ENCODE peak calls at places on chromosomes 2 and 18, in six cellular contexts. One of them, this sample, is unnamed. For H3K9me3, the result is how much of the 10 kb centered on the place peaks cover.

GRCh38 chr18:27656167-27656778 is 471.2 kb upstream of the CHST9 start:
- DNase-seq in H1: no peak
- DNase-seq in H9: no peak
- DNase-seq in mesenchymal stem cell: peak
- DNase-seq in IMR-90: no peak
- DNase-seq in neuronal stem cell: no peak
- DNase-seq in this sample: no peak

GRCh38 chr2:112151701-112152440 is 13.7 kb downstream of the FBLN7 start:
- DNase-seq in H9: no peak
- DNase-seq in neuronal stem cell: no peak
- DNase-seq in H1: no peak
- DNase-seq in IMR-90: no peak
- DNase-seq in mesenchymal stem cell: no peak
- DNase-seq in this sample: no peak

GRCh38 chr2:240024766-240025165 is 376 bp downstream of the NDUFA10 start:
- DNase-seq in IMR-90: no peak
- DNase-seq in neuronal stem cell: peak
- DNase-seq in H1: no peak
- DNase-seq in H9: no peak
- DNase-seq in mesenchymal stem cell: peak
- DNase-seq in this sample: peak

GRCh38 chr2:189363559-189363958 is 77.7 kb upstream of the WDR75 start:
- DNase-seq in mesenchymal stem cell: peak
- DNase-seq in IMR-90: peak
- DNase-seq in neuronal stem cell: no peak
- DNase-seq in H9: no peak
- DNase-seq in H1: no peak
- DNase-seq in this sample: no peak

GRCh38 chr2:50066858-50067257 is 912.5 kb upstream of the FSHR start:
- DNase-seq in H9: no peak
- DNase-seq in neuronal stem cell: no peak
- DNase-seq in IMR-90: no peak
- DNase-seq in mesenchymal stem cell: no peak
- DNase-seq in H1: no peak
- DNase-seq in this sample: no peak

GRCh38 chr2:99754215-99754614 is 264.4 kb upstream of the REV1 start:
- DNase-seq in mesenchymal stem cell: peak
- DNase-seq in H1: no peak
- DNase-seq in H9: no peak
- DNase-seq in neuronal stem cell: no peak
- DNase-seq in IMR-90: peak
- DNase-seq in this sample: no peak

GRCh38 chr18:10030816-10031541 is 117.2 kb downstream of the VAPA start:
- DNase-seq in H1: no peak
- DNase-seq in H9: no peak
- DNase-seq in IMR-90: no peak
- DNase-seq in mesenchymal stem cell: no peak
- DNase-seq in neuronal stem cell: no peak
- DNase-seq in this sample: no peak

GRCh38 chr2:24721470-24721869 is 71.7 kb downstream of the PTRHD1 start:
- DNase-seq in H9: no peak
- DNase-seq in mesenchymal stem cell: peak
- DNase-seq in IMR-90: peak
- DNase-seq in H1: no peak
- DNase-seq in neuronal stem cell: no peak
- DNase-seq in this sample: no peak

GRCh38 chr2:25290811-25291510 is 50.8 kb downstream of the DNMT3A start:
- DNase-seq in H9: no peak
- DNase-seq in H1: no peak
- DNase-seq in neuronal stem cell: no peak
- DNase-seq in IMR-90: peak
- DNase-seq in mesenchymal stem cell: no peak
- DNase-seq in this sample: no peak

GRCh38 chr2:96554293-96555145 is 18.0 kb downstream of the ARID5A start:
- DNase-seq in IMR-90: peak
- DNase-seq in neuronal stem cell: peak
- DNase-seq in H1: no peak
- DNase-seq in H9: peak
- DNase-seq in mesenchymal stem cell: peak
- DNase-seq in this sample: peak

GRCh38 chr2:27781496-27781895 is 10.0 kb downstream of the MRPL33 start:
- DNase-seq in mesenchymal stem cell: no peak
- DNase-seq in H9: no peak
- DNase-seq in neuronal stem cell: no peak
- DNase-seq in IMR-90: no peak
- DNase-seq in H1: no peak
- DNase-seq in this sample: no peak

GRCh38 chr18:60145776-60146175 is 226.8 kb downstream of the MC4R start:
- DNase-seq in H1: no peak
- DNase-seq in IMR-90: no peak
- DNase-seq in H9: no peak
- DNase-seq in mesenchymal stem cell: no peak
- DNase-seq in neuronal stem cell: no peak
- DNase-seq in this sample: no peak

GRCh38 chr18:46098616-46098933 is 479 bp upstream of the ATP5F1A start:
- DNase-seq in H1: no peak
- DNase-seq in mesenchymal stem cell: no peak
- DNase-seq in neuronal stem cell: no peak
- DNase-seq in H9: no peak
- DNase-seq in IMR-90: no peak
- DNase-seq in this sample: no peak

GRCh38 chr2:186256540-186256939 is 229.5 kb upstream of the ZC3H15 start:
- DNase-seq in neuronal stem cell: peak
- DNase-seq in IMR-90: peak
- DNase-seq in H1: no peak
- DNase-seq in mesenchymal stem cell: peak
- DNase-seq in H9: no peak
- DNase-seq in this sample: peak

GRCh38 chr18:61842146-61842545 is 50.7 kb downstream of the RNF152 start:
- DNase-seq in mesenchymal stem cell: no peak
- DNase-seq in H1: no peak
- DNase-seq in IMR-90: no peak
- DNase-seq in H9: no peak
- DNase-seq in neuronal stem cell: peak
- DNase-seq in this sample: no peak

GRCh38 chr18:29712785-29713184 is 1329.8 kb downstream of the DSC3 start:
- DNase-seq in neuronal stem cell: no peak
- DNase-seq in mesenchymal stem cell: no peak
- DNase-seq in H9: no peak
- DNase-seq in H1: no peak
- DNase-seq in IMR-90: no peak
- DNase-seq in this sample: no peak

GRCh38 chr2:230891108-230891507 is 26.4 kb downstream of the ITM2C start:
- DNase-seq in H1: no peak
- DNase-seq in IMR-90: no peak
- DNase-seq in H9: no peak
- DNase-seq in mesenchymal stem cell: peak
- DNase-seq in neuronal stem cell: no peak
- DNase-seq in this sample: no peak

GRCh38 chr2:110642360-110642759 is 35.5 kb downstream of the BUB1 start:
- DNase-seq in neuronal stem cell: no peak
- DNase-seq in IMR-90: no peak
- DNase-seq in H1: no peak
- DNase-seq in H9: no peak
- DNase-seq in mesenchymal stem cell: no peak
- DNase-seq in this sample: no peak

DNA sequence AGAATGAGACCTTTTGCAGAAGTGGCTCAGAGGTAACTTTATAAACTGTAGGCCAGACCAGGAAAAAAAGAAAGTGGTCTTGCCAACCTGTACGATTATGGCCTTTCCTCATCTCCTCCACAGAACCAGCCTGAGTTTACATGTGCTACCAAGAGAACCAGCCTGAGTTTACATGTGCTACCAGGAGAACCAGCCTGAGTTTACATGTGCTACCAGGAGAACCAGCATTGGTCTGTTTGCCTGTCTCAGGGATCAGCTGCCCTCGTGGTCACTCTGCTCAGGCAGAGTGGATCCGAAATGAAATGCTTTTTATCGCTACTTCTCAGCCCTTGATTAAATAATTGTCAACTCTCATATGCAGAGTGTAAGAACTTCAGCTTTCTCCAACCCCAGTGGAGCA is 209.9 kb downstream of the SUCLG1 start:
- DNase-seq in H9: no peak
- DNase-seq in neuronal stem cell: no peak
- DNase-seq in H1: no peak
- DNase-seq in mesenchymal stem cell: no peak
- DNase-seq in IMR-90: no peak
- DNase-seq in this sample: peak
- H3K4ac ChIP-seq in H9: no peak
- H3K4ac ChIP-seq in neuronal stem cell: no peak
- H3K4ac ChIP-seq in H1: no peak
- H3K4ac ChIP-seq in mesenchymal stem cell: no peak
- H3K4ac ChIP-seq in IMR-90: no peak
- H3K4ac ChIP-seq in this sample: no peak

DNA sequence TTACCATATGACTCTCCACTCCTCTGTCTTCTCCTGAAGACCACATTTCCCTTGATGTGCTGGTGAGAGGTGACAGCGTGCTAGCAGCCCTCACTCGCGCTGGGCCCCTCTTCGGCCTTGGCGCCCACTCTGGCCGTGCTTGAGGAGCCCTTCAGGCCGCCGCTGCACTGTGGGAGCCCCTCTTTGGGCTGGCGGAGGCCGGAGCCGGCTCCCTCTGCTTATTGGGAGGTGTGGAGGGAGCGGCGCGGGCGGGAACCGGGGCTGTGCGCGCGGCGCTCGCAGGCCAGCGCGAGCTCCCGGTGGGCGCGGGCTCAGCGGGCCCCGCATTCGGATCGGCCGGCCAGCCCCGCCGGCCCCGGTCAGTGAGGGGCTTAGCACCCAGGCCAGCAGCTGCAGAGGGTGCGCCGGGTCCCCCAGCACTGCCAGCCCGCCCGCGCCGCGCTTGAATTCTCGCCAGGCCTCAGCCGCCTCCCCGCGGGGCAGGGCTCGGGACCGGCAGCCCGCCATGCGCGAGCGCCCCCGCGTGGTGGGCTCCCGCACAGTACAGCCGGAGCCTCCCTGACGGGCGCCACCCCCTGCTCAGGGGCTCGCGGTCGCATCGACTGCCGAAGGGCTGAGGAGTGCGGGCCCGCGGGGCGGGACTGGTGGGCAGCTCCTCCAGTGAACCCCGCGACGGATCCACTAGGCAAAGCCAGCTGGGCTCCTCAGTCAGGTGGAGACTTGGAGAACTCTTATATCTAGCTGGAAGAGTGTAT is 246.6 kb upstream of the REG3G start:
- DNase-seq in H9: no peak
- DNase-seq in IMR-90: no peak
- DNase-seq in mesenchymal stem cell: no peak
- DNase-seq in H1: no peak
- DNase-seq in neuronal stem cell: no peak
- DNase-seq in this sample: no peak
- H4K91ac ChIP-seq in H9: no peak
- H4K91ac ChIP-seq in IMR-90: no peak
- H4K91ac ChIP-seq in mesenchymal stem cell: no peak
- H4K91ac ChIP-seq in H1: no peak
- H4K91ac ChIP-seq in neuronal stem cell: no peak
- H4K91ac ChIP-seq in this sample: no peak

DNA sequence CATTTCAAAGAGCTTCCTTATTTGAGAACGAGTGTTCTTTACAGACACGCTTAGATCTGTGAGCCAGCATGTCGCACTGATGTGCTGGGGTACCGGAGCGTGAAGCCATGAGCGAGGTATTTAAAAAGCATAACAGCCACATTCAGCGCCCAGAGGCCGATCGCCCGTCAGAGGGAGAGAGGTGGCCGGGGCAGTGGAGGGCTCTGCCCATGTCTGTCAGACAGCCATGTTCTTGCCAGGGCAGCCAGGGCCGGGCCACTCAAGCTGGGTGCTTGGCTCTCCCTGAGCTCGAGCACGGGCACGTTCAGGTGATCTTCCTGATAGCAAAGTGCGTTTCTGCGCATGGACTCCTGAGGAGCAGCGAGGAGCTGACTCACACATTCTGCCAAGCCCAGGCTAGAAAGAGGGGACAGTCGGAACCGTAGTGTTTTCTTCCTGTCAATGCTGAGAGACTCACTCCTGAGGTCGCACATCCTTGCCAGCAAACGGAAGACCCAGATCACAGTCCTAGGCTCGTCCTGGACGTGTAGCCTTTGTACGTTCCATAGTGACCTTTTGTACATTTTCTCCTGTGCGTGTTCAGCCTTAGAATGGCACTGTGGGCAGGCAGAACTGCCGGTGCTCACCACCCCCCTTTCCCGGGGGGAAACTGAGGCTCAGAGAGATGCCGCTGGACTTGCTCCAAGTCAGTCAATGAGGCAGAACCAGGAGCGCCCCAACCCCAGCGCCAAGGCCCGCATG is 100.7 kb downstream of the NFATC1 start:
- DNase-seq in mesenchymal stem cell: peak
- DNase-seq in neuronal stem cell: no peak
- DNase-seq in H9: no peak
- DNase-seq in IMR-90: no peak
- DNase-seq in H1: no peak
- DNase-seq in this sample: no peak
- H3K9me3 ChIP-seq in mesenchymal stem cell: under half
- H3K9me3 ChIP-seq in neuronal stem cell: under half
- H3K9me3 ChIP-seq in H9: under half
- H3K9me3 ChIP-seq in IMR-90: under half
- H3K9me3 ChIP-seq in H1: under half
- H3K9me3 ChIP-seq in this sample: under half

GRCh38 chr18:72866901-72867701 is 686 bp downstream of the NETO1 start:
- DNase-seq in mesenchymal stem cell: peak
- DNase-seq in neuronal stem cell: peak
- DNase-seq in H1: no peak
- DNase-seq in H9: peak
- DNase-seq in IMR-90: no peak
- DNase-seq in this sample: no peak
- H3K4ac ChIP-seq in mesenchymal stem cell: no peak
- H3K4ac ChIP-seq in neuronal stem cell: no peak
- H3K4ac ChIP-seq in H1: no peak
- H3K4ac ChIP-seq in H9: no peak
- H3K4ac ChIP-seq in IMR-90: no peak
- H3K4ac ChIP-seq in this sample: no peak

GRCh38 chr2:129274038-129274415 is 705.4 kb upstream of the RAB6C start:
- DNase-seq in neuronal stem cell: no peak
- DNase-seq in H9: no peak
- DNase-seq in mesenchymal stem cell: no peak
- DNase-seq in H1: no peak
- DNase-seq in IMR-90: no peak
- DNase-seq in this sample: no peak
- H4K91ac ChIP-seq in neuronal stem cell: no peak
- H4K91ac ChIP-seq in H9: no peak
- H4K91ac ChIP-seq in mesenchymal stem cell: no peak
- H4K91ac ChIP-seq in H1: no peak
- H4K91ac ChIP-seq in IMR-90: no peak
- H4K91ac ChIP-seq in this sample: no peak

DNA sequence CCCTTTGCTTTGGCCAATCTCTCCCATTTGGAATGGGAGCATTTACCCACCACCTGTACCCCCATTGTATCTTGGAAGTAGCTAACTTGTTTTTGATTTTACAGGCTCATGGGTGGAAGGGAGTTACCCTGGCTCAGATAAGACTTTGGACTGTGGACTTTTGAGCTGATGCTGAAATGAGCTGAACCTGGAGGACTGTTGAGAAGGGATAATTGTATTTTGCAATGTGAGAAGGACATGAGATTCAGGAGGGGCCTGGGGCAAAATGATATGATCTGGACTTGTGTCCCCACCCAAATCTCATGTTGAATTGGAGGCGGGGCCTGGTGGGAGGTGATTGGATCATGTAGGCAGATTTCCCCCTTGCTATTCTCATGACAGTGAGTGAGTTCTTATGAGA is 58.6 kb upstream of the ZFP36L2 start:
- DNase-seq in mesenchymal stem cell: no peak
- DNase-seq in H1: no peak
- DNase-seq in H9: no peak
- DNase-seq in neuronal stem cell: no peak
- DNase-seq in IMR-90: no peak
- DNase-seq in this sample: no peak
- H3K9me3 ChIP-seq in mesenchymal stem cell: under half
- H3K9me3 ChIP-seq in H1: under half
- H3K9me3 ChIP-seq in H9: under half
- H3K9me3 ChIP-seq in neuronal stem cell: under half
- H3K9me3 ChIP-seq in IMR-90: under half
- H3K9me3 ChIP-seq in this sample: under half

GRCh38 chr2:75608684-75609333 is 37.8 kb upstream of the MRPL19 start:
- DNase-seq in mesenchymal stem cell: peak
- DNase-seq in neuronal stem cell: peak
- DNase-seq in H1: peak
- DNase-seq in H9: peak
- DNase-seq in IMR-90: peak
- DNase-seq in this sample: peak
- H3K4ac ChIP-seq in mesenchymal stem cell: no peak
- H3K4ac ChIP-seq in neuronal stem cell: no peak
- H3K4ac ChIP-seq in H1: no peak
- H3K4ac ChIP-seq in H9: no peak
- H3K4ac ChIP-seq in IMR-90: peak
- H3K4ac ChIP-seq in this sample: no peak